ENCODE peak calls at places on chromosomes 5 and 9, in four cellular contexts. E, X, K and W are unnamed samples.

GRCh38 chr5:100165309-100165708 is 369.9 kb upstream of the FAM174A start:
- DNase-seq in E (no peak), X (no peak), K (no peak), W (no peak)

GRCh38 chr5:14199902-14200301 is 56.8 kb downstream of the TRIO start:
- DNase-seq in E (peak), X (no peak), K (no peak), W (no peak)

GRCh38 chr9:87876708-87877107 is 6.0 kb upstream of the SPATA31E1 start:
- DNase-seq in E (no peak), X (no peak), K (no peak), W (no peak)

GRCh38 chr9:98809311-98810105 is 2.0 kb downstream of the GALNT12 start:
- DNase-seq in E (peak), X (no peak), K (peak), W (no peak)

GRCh38 chr5:28117273-28118065 is 1079.1 kb upstream of the CDH9 start:
- DNase-seq in E (no peak), X (no peak), K (no peak), W (no peak)

GRCh38 chr9:15306068-15306756 is 804 bp downstream of the TTC39B start:
- DNase-seq in E (peak), X (peak), K (peak), W (peak)

GRCh38 chr5:113325054-113325453 is 109.7 kb downstream of the TSSK1B start:
- DNase-seq in E (no peak), X (no peak), K (no peak), W (no peak)

GRCh38 chr5:148336704-148337435 is 1.5 kb downstream of the SPINK9 start:
- DNase-seq in E (no peak), X (no peak), K (no peak), W (no peak)

GRCh38 chr5:91177639-91178038 is 205.5 kb downstream of the ARRDC3 start:
- DNase-seq in E (no peak), X (no peak), K (no peak), W (no peak)

GRCh38 chr9:89778100-89779085 is 173.6 kb downstream of the GADD45G start:
- DNase-seq in E (no peak), X (peak), K (no peak), W (no peak)

GRCh38 chr9:81609782-81610738 is 79.3 kb downstream of the TLE1 start:
- DNase-seq in E (no peak), X (no peak), K (no peak), W (no peak)

GRCh38 chr5:61675015-61675692 is 343.1 kb downstream of the ZSWIM6 start:
- DNase-seq in E (no peak), X (no peak), K (peak), W (no peak)

GRCh38 chr9:123637940-123638634 is 282.1 kb downstream of the CRB2 start:
- DNase-seq in E (no peak), X (no peak), K (no peak), W (no peak)

GRCh38 chr5:65986796-65987195 is 60.4 kb downstream of the ERBIN start:
- DNase-seq in E (no peak), X (no peak), K (no peak), W (no peak)

GRCh38 chr5:168532471-168532870 is 3.4 kb downstream of the FBLL1 start:
- DNase-seq in E (no peak), X (no peak), K (peak), W (no peak)

GRCh38 chr5:34585601-34586104 is 70.5 kb upstream of the RAI14 start:
- DNase-seq in E (no peak), X (no peak), K (no peak), W (peak)

GRCh38 chr5:108747111-108748009 is at the start of gene FER:
- DNase-seq in E (peak), X (no peak), K (peak), W (no peak)

GRCh38 chr9:113887436-113887835 is 11.3 kb downstream of the ZNF618 start:
- DNase-seq in E (no peak), X (no peak), K (no peak), W (no peak)
- H3K4me3 ChIP-seq in E (no peak), X (no peak), K (no peak), W (no peak)

DNA sequence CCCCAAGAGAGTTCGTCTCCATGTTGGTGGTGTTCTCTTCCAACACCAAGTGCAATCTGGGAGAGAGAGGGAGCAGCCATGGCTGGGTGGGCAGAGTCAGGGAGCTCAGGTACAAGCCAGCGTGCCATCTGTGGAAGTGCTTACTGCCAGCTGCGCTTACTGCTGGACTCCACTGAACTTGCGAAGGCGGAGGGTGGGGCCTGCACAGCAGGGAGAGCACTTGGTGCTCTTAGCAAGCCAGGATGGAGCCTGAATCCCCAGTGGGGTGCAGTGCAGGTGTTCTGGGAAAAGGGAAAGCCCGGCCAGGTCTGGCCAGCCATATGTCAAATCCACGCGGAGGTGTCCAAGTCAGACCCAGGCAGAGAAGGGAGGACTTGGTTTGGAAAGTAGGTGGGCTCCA is 142.0 kb downstream of the FANCC start:
- DNase-seq in E (no peak), X (peak), K (no peak), W (no peak)
- H3K27ac ChIP-seq in E (no peak), X (no peak), K (no peak), W (no peak)

DNA sequence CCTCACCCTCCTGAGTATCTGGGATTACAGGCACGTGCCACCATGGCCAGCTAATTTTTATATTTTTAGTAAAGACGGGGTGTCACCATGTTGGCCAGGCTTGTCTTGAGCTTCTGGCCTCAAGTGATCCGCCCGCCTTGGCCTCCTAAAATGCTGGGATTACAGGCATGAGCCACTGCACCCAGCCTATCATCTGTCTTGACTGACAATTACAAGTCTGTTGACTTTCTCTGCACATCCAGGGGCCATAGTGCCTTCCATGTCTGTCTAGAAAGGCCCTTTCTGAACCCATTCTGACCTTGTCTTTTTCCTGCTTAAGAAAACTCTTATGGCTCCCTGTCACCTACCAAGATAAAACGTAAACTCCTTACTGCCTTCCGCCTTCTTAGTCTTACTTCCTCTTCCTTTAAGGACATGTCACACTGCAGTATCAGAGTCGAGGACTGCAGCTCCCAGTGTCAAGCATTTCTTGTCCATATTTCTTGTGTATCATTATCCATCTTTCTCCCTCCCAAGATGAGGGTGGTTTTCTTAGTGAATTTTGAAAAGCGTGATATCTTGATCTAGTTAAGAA is 49.9 kb upstream of the SHB start:
- DNase-seq in E (no peak), X (no peak), K (no peak), W (no peak)
- H3K4me3 ChIP-seq in E (no peak), X (no peak), K (no peak), W (no peak)

GRCh38 chr5:154285661-154286408 is 95.3 kb downstream of the GALNT10 start:
- DNase-seq in E (no peak), X (no peak), K (peak), W (no peak)

GRCh38 chr5:154287136-154287535 is 96.6 kb downstream of the GALNT10 start:
- DNase-seq in E (peak), X (no peak), K (peak), W (peak)

GRCh38 chr5:154284433-154284832 is 93.9 kb downstream of the GALNT10 start:
- DNase-seq in E (no peak), X (no peak), K (no peak), W (no peak)

GRCh38 chr5:154288145-154288544 is 97.6 kb downstream of the GALNT10 start:
- DNase-seq in E (no peak), X (no peak), K (peak), W (peak)

DNA sequence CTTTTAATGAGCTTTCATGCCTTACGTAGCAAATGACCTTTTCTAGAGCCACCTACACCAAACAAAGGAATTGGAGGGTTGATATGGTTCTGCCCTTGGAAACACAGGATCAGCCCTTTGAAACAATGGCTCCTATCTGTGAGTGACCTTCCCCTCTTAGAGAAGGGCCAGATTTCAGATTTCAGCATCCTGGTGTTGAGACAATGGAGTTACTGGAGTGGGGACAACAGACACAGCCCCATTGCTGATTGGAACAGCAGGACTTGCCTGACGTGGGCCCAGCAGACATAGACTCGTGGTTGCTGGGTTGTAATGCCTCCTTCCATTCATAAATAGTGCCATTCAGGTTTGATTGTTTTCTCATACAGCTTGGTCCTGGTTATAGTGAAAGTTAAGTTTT is 96.0 kb downstream of the GALNT10 start:
- DNase-seq in E (no peak), X (no peak), K (peak), W (no peak)
- H3K27ac ChIP-seq in E (no peak), X (peak), K (no peak), W (peak)

DNA sequence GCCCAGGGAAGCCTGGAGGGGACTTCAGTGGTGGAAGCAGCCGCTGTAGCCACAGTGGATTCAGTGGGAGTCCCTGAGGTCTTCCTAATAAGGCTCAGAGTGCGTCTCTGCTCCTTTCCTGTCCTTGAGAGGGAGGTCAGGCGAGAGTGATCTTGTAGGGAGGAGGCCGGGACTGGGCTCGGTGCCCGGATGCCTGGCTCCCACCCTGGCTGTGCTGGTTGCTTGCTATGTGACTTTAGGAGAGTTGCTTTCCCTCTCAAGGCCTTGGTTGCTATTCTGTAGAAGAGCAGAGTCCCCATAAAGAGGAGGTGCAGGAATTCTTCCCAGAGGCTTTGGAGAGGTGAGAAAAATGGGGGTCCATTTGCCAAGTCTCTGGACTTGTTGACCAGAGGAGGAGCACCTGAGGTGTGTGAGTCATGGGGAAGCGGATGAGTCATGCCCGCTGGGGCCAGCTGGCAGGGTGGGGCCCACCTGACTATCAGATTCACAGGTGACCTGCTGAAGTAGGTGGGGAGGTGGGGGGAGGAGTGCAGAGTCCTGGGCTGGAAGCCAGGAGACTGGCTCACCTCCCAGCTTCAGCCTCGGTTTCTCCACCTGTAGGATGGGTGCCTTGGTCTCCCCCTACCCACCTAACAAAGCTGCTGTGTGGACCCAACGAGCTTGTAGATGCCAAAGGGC is 13.8 kb downstream of the GSN start:
- DNase-seq in E (peak), X (peak), K (no peak), W (peak)
- H3K4me3 ChIP-seq in E (no peak), X (no peak), K (no peak), W (no peak)

GRCh38 chr9:127680846-127681245 is 25.9 kb upstream of the CFAP157 start:
- DNase-seq in E (no peak), X (no peak), K (no peak), W (no peak)

GRCh38 chr9:127684576-127684975 is 22.2 kb upstream of the CFAP157 start:
- DNase-seq in E (no peak), X (no peak), K (no peak), W (no peak)

GRCh38 chr9:127682351-127683136 is 24.2 kb upstream of the CFAP157 start:
- DNase-seq in E (no peak), X (no peak), K (no peak), W (no peak)

GRCh38 chr9:127686461-127687393 is 20.1 kb upstream of the CFAP157 start:
- DNase-seq in E (no peak), X (no peak), K (no peak), W (no peak)

DNA sequence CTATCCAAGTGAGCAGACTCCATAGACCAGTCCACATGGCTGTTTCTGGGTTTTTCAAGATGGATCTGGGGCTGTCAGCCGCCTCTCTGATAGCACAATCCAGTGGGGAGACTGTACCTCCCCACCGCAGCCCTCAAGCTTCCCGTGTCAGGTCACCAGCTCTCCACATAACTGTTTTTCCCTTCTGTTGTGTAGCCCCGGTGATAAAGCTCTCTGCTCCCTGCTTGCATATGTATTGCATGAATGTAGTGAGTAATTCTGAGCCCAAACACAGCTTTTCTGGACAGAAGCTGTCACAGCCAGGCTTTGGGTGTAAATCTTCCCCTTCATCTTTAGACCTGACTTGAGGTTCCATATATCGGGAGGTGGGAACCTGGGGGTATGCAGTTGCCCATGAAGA is 23.1 kb upstream of the CFAP157 start:
- DNase-seq in E (no peak), X (no peak), K (no peak), W (no peak)
- H3K27ac ChIP-seq in E (no peak), X (no peak), K (no peak), W (no peak)

GRCh38 chr5:132295505-132296411 is 1.6 kb downstream of the SLC22A4 start:
- DNase-seq in E (no peak), X (no peak), K (no peak), W (no peak)

GRCh38 chr5:132298305-132298704 is 4.1 kb downstream of the SLC22A4 start:
- DNase-seq in E (no peak), X (no peak), K (no peak), W (no peak)

GRCh38 chr5:132294728-132295504 is 722 bp downstream of the SLC22A4 start:
- DNase-seq in E (peak), X (peak), K (peak), W (peak)

GRCh38 chr5:132297211-132297940 is 3.2 kb downstream of the SLC22A4 start:
- DNase-seq in E (no peak), X (no peak), K (no peak), W (no peak)

GRCh38 chr5:132296412-132297001 is 2.3 kb downstream of the SLC22A4 start:
- DNase-seq in E (no peak), X (no peak), K (no peak), W (no peak)
- H3K4me3 ChIP-seq in E (no peak), X (no peak), K (no peak), W (peak)

DNA sequence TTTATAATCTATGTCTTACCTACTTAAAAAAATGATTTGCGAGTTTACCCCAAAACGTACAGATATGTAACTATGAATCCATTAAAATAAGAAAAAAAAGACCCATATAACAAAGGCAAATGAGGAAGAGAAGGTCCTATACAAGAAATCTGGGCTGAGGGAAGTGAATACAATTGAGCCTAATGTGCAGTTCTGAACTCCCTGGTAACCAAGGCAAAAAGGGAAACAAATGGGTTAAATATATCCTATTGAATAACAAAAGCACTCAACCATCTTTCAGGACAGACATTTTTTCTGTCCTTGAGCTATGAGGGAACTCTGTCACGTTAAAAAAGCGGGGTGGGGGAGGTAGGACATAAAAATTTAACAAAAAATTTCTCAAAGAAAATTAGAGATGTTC is 78.6 kb downstream of the PTPN3 start:
- DNase-seq in E (no peak), X (no peak), K (no peak), W (no peak)
- H3K27ac ChIP-seq in E (no peak), X (no peak), K (peak), W (no peak)

GRCh38 chr9:120713257-120714087 is 798 bp downstream of the MEGF9 start:
- DNase-seq in E (no peak), X (no peak), K (peak), W (no peak)

GRCh38 chr9:120712539-120713031 is 1.7 kb downstream of the MEGF9 start:
- DNase-seq in E (no peak), X (no peak), K (peak), W (no peak)

GRCh38 chr9:120711354-120711753 is 2.9 kb downstream of the MEGF9 start:
- DNase-seq in E (no peak), X (no peak), K (no peak), W (no peak)

GRCh38 chr9:120710110-120710981 is 3.9 kb downstream of the MEGF9 start:
- DNase-seq in E (peak), X (no peak), K (peak), W (no peak)

DNA sequence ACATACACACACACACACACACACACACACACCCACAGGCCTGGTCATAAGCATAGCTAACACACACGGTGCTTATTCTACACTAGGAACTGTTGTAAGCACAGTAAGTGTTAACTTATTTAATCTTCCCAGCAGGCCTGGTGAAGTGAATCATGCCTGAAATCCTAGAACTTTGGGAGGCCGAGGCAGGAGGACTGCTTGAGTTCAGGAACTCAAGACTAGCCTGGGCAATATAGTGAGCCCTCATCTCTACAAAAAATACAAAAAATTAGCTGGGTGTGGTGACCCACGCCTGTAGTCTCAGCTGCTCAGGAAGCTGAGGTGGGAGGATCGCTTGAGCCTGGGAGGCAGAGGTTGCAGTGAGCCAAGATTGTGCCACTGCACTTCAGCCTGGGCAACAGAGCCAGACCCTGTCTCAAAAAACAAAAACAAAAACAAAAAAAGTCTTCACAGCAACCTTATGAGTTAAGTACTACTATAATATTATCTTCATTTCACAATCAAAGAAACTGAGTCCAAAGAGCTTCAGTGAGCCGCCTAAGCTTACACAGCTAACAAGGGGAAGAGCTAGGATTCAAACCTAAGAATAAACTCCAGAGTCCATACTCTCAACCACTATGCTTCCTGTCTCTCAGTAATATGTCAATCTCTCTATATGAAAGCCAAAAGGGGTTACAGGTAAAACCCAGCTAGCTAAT is 2.3 kb downstream of the MEGF9 start:
- DNase-seq in E (no peak), X (no peak), K (no peak), W (no peak)
- H3K4me3 ChIP-seq in E (no peak), X (peak), K (peak), W (peak)